ENCODE peak calls at places on chromosomes 16 and 17, in four cellular contexts. One of them, this sample, is unnamed. For H3K4me1, the result is how much of the 10 kb centered on the place peaks cover.

GRCh38 chr16:49350265-49351103 is 23.1 kb upstream of the C16orf78 start:
- DNase-seq in breast epithelium: no peak
- DNase-seq in HCT116: peak
- DNase-seq in SK-N-SH: peak
- DNase-seq in this sample: no peak

GRCh38 chr17:40545660-40546059 is 19.6 kb downstream of the CCR7 start:
- DNase-seq in HCT116: no peak
- DNase-seq in SK-N-SH: no peak
- DNase-seq in breast epithelium: peak
- DNase-seq in this sample: peak

GRCh38 chr17:76474894-76475293 is 7.5 kb downstream of the AANAT start:
- DNase-seq in SK-N-SH: no peak
- DNase-seq in HCT116: no peak
- DNase-seq in breast epithelium: no peak
- DNase-seq in this sample: no peak

GRCh38 chr16:85395207-85395912 is 217.8 kb upstream of the GSE1 start:
- DNase-seq in HCT116: peak
- DNase-seq in breast epithelium: peak
- DNase-seq in SK-N-SH: peak
- DNase-seq in this sample: peak

GRCh38 chr16:76970087-76970744 is 220.8 kb upstream of the MON1B start:
- DNase-seq in breast epithelium: no peak
- DNase-seq in SK-N-SH: no peak
- DNase-seq in HCT116: no peak
- DNase-seq in this sample: no peak

GRCh38 chr17:66348605-66349165 is 46.3 kb downstream of the PRKCA start:
- DNase-seq in breast epithelium: no peak
- DNase-seq in HCT116: peak
- DNase-seq in SK-N-SH: peak
- DNase-seq in this sample: peak

GRCh38 chr17:14950216-14950615 is 314.9 kb downstream of the PMP22 start:
- DNase-seq in breast epithelium: no peak
- DNase-seq in HCT116: no peak
- DNase-seq in SK-N-SH: no peak
- DNase-seq in this sample: no peak

GRCh38 chr16:28098959-28099945 is 35.7 kb upstream of the GSG1L start:
- DNase-seq in HCT116: no peak
- DNase-seq in breast epithelium: no peak
- DNase-seq in SK-N-SH: no peak
- DNase-seq in this sample: no peak

GRCh38 chr16:17461951-17462729 is 8.6 kb downstream of the XYLT1 start:
- DNase-seq in SK-N-SH: no peak
- DNase-seq in breast epithelium: no peak
- DNase-seq in HCT116: no peak
- DNase-seq in this sample: no peak

GRCh38 chr17:9028171-9028570 is 6.9 kb downstream of the NTN1 start:
- DNase-seq in HCT116: no peak
- DNase-seq in SK-N-SH: no peak
- DNase-seq in breast epithelium: no peak
- DNase-seq in this sample: no peak

GRCh38 chr17:4199818-4200402 is 56.9 kb downstream of the CYB5D2 start:
- DNase-seq in HCT116: peak
- DNase-seq in breast epithelium: no peak
- DNase-seq in SK-N-SH: peak
- DNase-seq in this sample: no peak

GRCh38 chr17:43907425-43907981 is at the start of gene MPP2:
- DNase-seq in HCT116: peak
- DNase-seq in breast epithelium: peak
- DNase-seq in SK-N-SH: peak
- DNase-seq in this sample: peak

GRCh38 chr16:25135239-25135878 is 23.8 kb downstream of the LCMT1 start:
- DNase-seq in breast epithelium: no peak
- DNase-seq in SK-N-SH: no peak
- DNase-seq in HCT116: no peak
- DNase-seq in this sample: no peak

GRCh38 chr17:38742431-38743308 is 5.5 kb downstream of the PCGF2 start:
- DNase-seq in SK-N-SH: peak
- DNase-seq in breast epithelium: no peak
- DNase-seq in HCT116: no peak
- DNase-seq in this sample: peak

GRCh38 chr17:8893621-8894020 is 26.1 kb upstream of the PIK3R6 start:
- DNase-seq in breast epithelium: no peak
- DNase-seq in SK-N-SH: no peak
- DNase-seq in HCT116: no peak
- DNase-seq in this sample: no peak

GRCh38 chr17:77875051-77875780 is 83.3 kb upstream of the TNRC6C start:
- DNase-seq in SK-N-SH: no peak
- DNase-seq in HCT116: no peak
- DNase-seq in breast epithelium: peak
- DNase-seq in this sample: no peak

GRCh38 chr17:39134878-39135277 is 16.6 kb downstream of the PLXDC1 start:
- DNase-seq in breast epithelium: no peak
- DNase-seq in SK-N-SH: no peak
- DNase-seq in HCT116: no peak
- DNase-seq in this sample: no peak

GRCh38 chr16:11229432-11229831 is 26.6 kb downstream of the SOCS1 start:
- DNase-seq in SK-N-SH: no peak
- DNase-seq in breast epithelium: no peak
- DNase-seq in HCT116: no peak
- DNase-seq in this sample: no peak

DNA sequence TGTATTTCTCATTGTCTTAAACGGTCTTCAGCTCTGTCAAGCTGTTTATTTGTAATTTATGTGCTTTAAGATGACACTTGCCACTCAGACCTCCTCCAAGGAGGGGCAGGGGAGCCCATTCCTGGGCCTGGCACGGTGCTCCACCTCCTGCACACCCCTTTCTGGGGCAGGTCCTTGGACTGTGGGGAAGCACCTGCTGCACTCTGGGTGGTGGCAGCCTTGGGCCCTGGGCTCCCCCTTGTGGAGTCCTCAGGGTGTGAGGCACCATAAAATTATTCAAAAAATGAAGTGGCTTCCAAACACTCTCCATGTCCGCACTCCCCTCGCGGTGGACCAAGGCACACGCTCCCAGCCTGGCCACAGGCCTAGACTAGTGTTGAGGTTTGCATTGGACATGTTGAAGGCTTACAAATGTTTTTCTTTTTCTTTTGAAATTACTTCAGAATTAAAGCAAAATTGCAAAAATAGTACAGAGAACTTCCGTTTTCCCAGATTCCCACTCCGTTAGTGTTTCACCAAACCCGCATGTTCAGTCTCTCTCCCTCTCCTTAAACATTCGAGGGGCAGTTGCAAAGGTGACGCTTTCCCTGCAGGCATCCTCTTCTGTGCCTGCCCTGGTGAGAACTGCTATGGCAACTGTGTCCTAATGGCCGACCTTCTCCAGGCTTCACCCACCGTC is 32.4 kb downstream of the FOXK2 start:
- DNase-seq in breast epithelium: peak
- DNase-seq in HCT116: peak
- DNase-seq in SK-N-SH: peak
- DNase-seq in this sample: peak
- TF ChIP-seq POLR2AphosphoS5 in breast epithelium: no peak
- TF ChIP-seq POLR2AphosphoS5 in HCT116: peak
- TF ChIP-seq POLR2AphosphoS5 in SK-N-SH: no peak
- TF ChIP-seq POLR2AphosphoS5 in this sample: peak

GRCh38 chr17:1943432-1943802 is 81.7 kb downstream of the RTN4RL1 start:
- DNase-seq in SK-N-SH: peak
- DNase-seq in HCT116: no peak
- DNase-seq in breast epithelium: no peak
- DNase-seq in this sample: no peak
- H3K4me1 ChIP-seq in SK-N-SH: under half
- H3K4me1 ChIP-seq in HCT116: under half
- H3K4me1 ChIP-seq in breast epithelium: under half
- H3K4me1 ChIP-seq in this sample: under half

GRCh38 chr16:23678430-23679273 is at the start of gene PLK1:
- DNase-seq in HCT116: peak
- DNase-seq in SK-N-SH: peak
- DNase-seq in breast epithelium: peak
- DNase-seq in this sample: peak
- TF ChIP-seq POLR2AphosphoS5 in HCT116: peak
- TF ChIP-seq POLR2AphosphoS5 in SK-N-SH: peak
- TF ChIP-seq POLR2AphosphoS5 in breast epithelium: no peak
- TF ChIP-seq POLR2AphosphoS5 in this sample: no peak

GRCh38 chr16:2425825-2426430 is 3.3 kb upstream of the CCNF start:
- DNase-seq in SK-N-SH: no peak
- DNase-seq in HCT116: no peak
- DNase-seq in breast epithelium: no peak
- DNase-seq in this sample: peak
- H3K4me1 ChIP-seq in SK-N-SH: under half
- H3K4me1 ChIP-seq in HCT116: under half
- H3K4me1 ChIP-seq in breast epithelium: under half
- H3K4me1 ChIP-seq in this sample: under half

GRCh38 chr16:8704098-8704497 is 29.7 kb downstream of the ABAT start:
- DNase-seq in HCT116: no peak
- DNase-seq in SK-N-SH: no peak
- DNase-seq in breast epithelium: no peak
- DNase-seq in this sample: no peak
- TF ChIP-seq POLR2AphosphoS5 in HCT116: no peak
- TF ChIP-seq POLR2AphosphoS5 in SK-N-SH: no peak
- TF ChIP-seq POLR2AphosphoS5 in breast epithelium: no peak
- TF ChIP-seq POLR2AphosphoS5 in this sample: no peak

GRCh38 chr17:19534562-19535149 is 1.0 kb downstream of the SLC47A1 start:
- DNase-seq in SK-N-SH: no peak
- DNase-seq in HCT116: no peak
- DNase-seq in breast epithelium: no peak
- DNase-seq in this sample: no peak

GRCh38 chr17:19538095-19539039 is 4.7 kb downstream of the SLC47A1 start:
- DNase-seq in HCT116: no peak
- DNase-seq in breast epithelium: no peak
- DNase-seq in SK-N-SH: no peak
- DNase-seq in this sample: peak

GRCh38 chr17:19539841-19540311 is 6.2 kb downstream of the SLC47A1 start:
- DNase-seq in HCT116: no peak
- DNase-seq in SK-N-SH: no peak
- DNase-seq in breast epithelium: no peak
- DNase-seq in this sample: no peak

GRCh38 chr17:19539040-19539399 is 5.4 kb downstream of the SLC47A1 start:
- DNase-seq in HCT116: no peak
- DNase-seq in breast epithelium: no peak
- DNase-seq in SK-N-SH: no peak
- DNase-seq in this sample: no peak

DNA sequence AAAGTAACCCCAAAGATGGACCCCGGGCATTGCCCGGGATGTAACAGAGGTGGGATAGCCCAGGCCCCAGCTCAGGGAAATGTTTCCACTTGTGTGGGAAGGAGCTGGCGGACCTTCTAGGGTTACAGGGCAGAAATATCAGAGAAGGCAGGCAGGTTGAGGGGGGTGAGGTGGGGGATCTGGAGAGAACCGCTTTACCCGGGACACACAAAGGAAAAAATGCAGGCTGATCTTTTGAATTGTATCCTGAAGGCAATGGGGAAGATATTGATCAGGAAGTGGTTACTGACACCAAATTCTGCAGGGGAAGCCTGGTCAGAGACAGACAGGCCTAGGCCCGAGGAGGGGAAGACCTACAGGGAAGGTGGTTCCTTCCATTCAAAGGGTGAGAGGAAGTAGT is 3.5 kb downstream of the SLC47A1 start:
- DNase-seq in HCT116: no peak
- DNase-seq in SK-N-SH: no peak
- DNase-seq in breast epithelium: no peak
- DNase-seq in this sample: no peak
- H3K4me1 ChIP-seq in HCT116: under half
- H3K4me1 ChIP-seq in SK-N-SH: under half
- H3K4me1 ChIP-seq in breast epithelium: under half
- H3K4me1 ChIP-seq in this sample: under half

DNA sequence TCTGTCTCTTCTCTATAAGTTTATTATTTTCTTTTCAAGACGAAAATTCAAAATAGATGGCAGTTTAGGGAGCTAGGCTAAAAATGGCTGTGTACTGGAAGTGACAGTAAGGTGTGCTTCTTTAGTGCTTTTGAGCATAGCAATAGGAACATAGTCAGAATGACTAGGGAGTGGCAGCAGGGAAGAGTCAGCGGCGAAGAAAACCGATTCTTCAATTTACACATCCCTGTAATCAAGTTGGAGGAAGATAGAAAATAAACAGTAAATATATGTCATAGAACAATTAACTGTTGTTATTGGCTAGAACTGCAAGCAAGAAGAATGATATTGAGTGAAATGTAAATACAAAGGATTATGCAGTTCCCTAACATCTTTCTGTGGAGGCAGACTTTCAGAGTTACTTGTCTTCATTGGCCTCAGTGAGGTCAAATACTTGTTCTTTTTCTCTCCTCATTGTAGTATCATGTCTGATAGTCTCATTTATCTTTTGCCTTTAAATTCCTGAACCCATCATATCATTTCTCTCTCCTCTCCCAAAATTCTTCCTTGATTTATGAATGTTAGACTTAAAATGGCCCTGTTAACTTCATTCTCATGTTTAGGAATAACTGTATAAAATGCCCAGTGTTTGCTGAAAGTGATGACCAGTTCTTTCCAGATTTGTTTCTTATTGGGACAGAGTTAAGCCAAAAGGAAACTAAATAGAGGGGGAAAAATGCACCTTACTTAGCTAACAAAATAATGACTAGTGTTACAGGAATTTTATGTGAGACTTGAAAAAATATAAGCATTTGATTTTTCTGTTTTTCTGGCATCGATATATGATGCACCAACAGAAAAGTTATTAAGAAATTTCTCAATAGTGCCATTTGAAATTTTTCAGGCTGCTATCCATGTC is 211.4 kb downstream of the BCAS3 start:
- DNase-seq in HCT116: no peak
- DNase-seq in SK-N-SH: no peak
- DNase-seq in breast epithelium: no peak
- DNase-seq in this sample: no peak
- TF ChIP-seq POLR2AphosphoS5 in HCT116: no peak
- TF ChIP-seq POLR2AphosphoS5 in SK-N-SH: no peak
- TF ChIP-seq POLR2AphosphoS5 in breast epithelium: no peak
- TF ChIP-seq POLR2AphosphoS5 in this sample: no peak

GRCh38 chr16:12546918-12547607 is 256.6 kb downstream of the CPPED1 start:
- DNase-seq in HCT116: no peak
- DNase-seq in breast epithelium: no peak
- DNase-seq in SK-N-SH: no peak
- DNase-seq in this sample: no peak
- H3K4me1 ChIP-seq in HCT116: under half
- H3K4me1 ChIP-seq in breast epithelium: under half
- H3K4me1 ChIP-seq in SK-N-SH: under half
- H3K4me1 ChIP-seq in this sample: under half

DNA sequence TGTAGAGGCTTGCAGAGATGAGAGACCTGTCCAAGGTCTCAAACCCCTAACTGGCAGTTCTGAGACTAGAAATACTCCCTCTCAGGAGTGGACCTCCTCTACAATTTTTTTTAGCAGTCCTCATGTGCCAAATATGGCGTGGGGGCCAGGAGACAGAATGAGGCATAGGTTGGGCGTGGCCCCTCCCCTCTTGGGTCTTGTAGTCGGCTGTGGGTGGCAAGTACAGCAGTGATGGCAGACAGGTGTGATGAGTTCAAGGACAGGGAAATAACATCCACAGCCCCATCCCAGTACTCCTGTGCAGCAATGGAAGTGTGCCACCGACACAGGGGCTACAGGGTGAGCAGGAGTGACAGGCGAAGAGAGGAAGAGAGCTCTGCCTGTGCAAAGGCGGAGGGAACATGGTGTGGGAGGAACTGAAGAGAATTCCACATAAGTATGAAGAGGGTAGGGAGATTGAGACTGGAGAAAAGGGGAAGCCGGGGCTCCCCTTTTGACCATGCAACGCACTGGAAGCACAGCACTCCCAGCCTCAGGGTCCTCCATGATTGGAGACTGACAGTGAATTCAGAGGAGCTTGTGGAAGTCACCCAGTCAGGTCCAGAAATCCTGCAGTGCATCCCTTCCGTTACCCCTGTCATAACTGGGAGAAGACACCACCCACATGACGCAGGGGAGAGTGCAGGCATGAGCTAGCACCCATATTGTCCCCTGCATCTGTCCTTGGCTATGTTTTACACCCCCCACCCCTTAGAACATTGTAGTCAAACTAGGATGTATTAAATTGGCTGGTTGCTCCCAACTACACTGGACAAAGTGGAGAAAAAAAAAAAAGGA is 14.8 kb upstream of the CETP start:
- DNase-seq in SK-N-SH: no peak
- DNase-seq in breast epithelium: no peak
- DNase-seq in HCT116: no peak
- DNase-seq in this sample: peak
- TF ChIP-seq POLR2AphosphoS5 in SK-N-SH: no peak
- TF ChIP-seq POLR2AphosphoS5 in breast epithelium: no peak
- TF ChIP-seq POLR2AphosphoS5 in HCT116: peak
- TF ChIP-seq POLR2AphosphoS5 in this sample: no peak

This sample was measured in sigmoid colon.